ENCODE peak calls at places on chromosome 17, in ten cellular contexts. P is foreskin fibroblast; M is stimulated activated CD8-positive, alpha-beta memory T cell treated with anti-CD3 and anti-CD28 coated beads, Interleukin-4, amount 100 ng/mL, for 24 hours; X is activated T-helper 1 cell treated with anti-CD3 and anti-CD28 coated beads, Interleukin-2, amount 50 U/mL, for 16 hours; U is NCI-H1105 treated with DMSO at 0.1 percent for 48 hours; Y is amniotic stem cell; C is NCI-H345; A is Caco-2; S is MV-4-11; T is suprapubic skin. Q is an unnamed sample.

GRCh38 chr17:76551685-76552084 is 11.8 kb downstream of the PRCD start:
- DNase-seq in A (no peak), T (no peak), X (no peak), M (no peak), Y (no peak), S (no peak), C (peak), P (no peak), U (no peak), Q (no peak)

GRCh38 chr17:43517615-43518386 is 28.3 kb downstream of the ETV4 start:
- DNase-seq in A (no peak), X (no peak), Y (no peak), T (peak), P (peak), U (peak), M (no peak), S (no peak), C (no peak), Q (no peak)

GRCh38 chr17:17514993-17515920 is 19.1 kb upstream of the RASD1 start:
- DNase-seq in S (no peak), P (peak), Y (no peak), U (no peak), A (no peak), M (no peak), X (no peak), T (no peak), C (no peak), Q (no peak)

GRCh38 chr17:42684033-42684625 is 1.8 kb downstream of the CNTNAP1 start:
- DNase-seq in S (no peak), T (no peak), A (no peak), P (no peak), X (no peak), Y (no peak), U (no peak), M (no peak), C (no peak), Q (no peak)

GRCh38 chr17:7579001-7579838 is at the start of gene CD68:
- DNase-seq in M (peak), T (peak), C (no peak), U (peak), S (peak), Y (peak), P (peak), A (peak), X (no peak), Q (peak)

GRCh38 chr17:16945513-16946201 is 26.3 kb downstream of the TNFRSF13B start:
- DNase-seq in T (no peak), X (no peak), Y (no peak), C (peak), U (no peak), A (no peak), P (no peak), S (no peak), M (no peak), Q (no peak)

GRCh38 chr17:83067071-83067717 is 12.2 kb upstream of the METRNL start:
- DNase-seq in U (no peak), C (no peak), X (no peak), A (no peak), P (no peak), T (peak), M (no peak), Y (no peak), S (no peak), Q (no peak)

GRCh38 chr17:15655162-15655561 is 28.9 kb downstream of the TRIM16 start:
- DNase-seq in C (no peak), U (no peak), A (peak), P (peak), Y (no peak), M (no peak), T (no peak), S (peak), X (no peak), Q (no peak)

GRCh38 chr17:7548585-7549400 is at the start of gene TNFSF12:
- DNase-seq in Y (no peak), U (no peak), A (no peak), P (peak), T (peak), S (no peak), C (peak), M (peak), X (peak), Q (peak)

GRCh38 chr17:15651001-15651582 is 31.6 kb upstream of the FBXW10B start:
- DNase-seq in Y (no peak), P (peak), M (no peak), X (no peak), T (no peak), S (no peak), C (peak), A (peak), U (peak), Q (no peak)

GRCh38 chr17:47257651-47258339 is 4.2 kb downstream of the ITGB3 start:
- DNase-seq in S (peak), P (peak), Y (peak), A (no peak), U (no peak), M (no peak), C (no peak), X (no peak), T (no peak), Q (no peak)

GRCh38 chr17:8110907-8111306 is 7.4 kb downstream of the ALOXE3 start:
- DNase-seq in Y (no peak), P (no peak), A (no peak), M (no peak), U (no peak), S (no peak), T (no peak), X (no peak), C (no peak), Q (no peak)

GRCh38 chr17:83067718-83068261 is 11.6 kb upstream of the METRNL start:
- DNase-seq in C (peak), A (no peak), U (no peak), S (no peak), T (peak), M (no peak), X (no peak), Y (no peak), P (peak), Q (peak)

GRCh38 chr17:10790491-10791401 is 13.2 kb downstream of the TMEM238L start:
- DNase-seq in P (no peak), X (no peak), S (no peak), U (no peak), M (no peak), C (no peak), A (no peak), Y (no peak), T (peak), Q (no peak)

GRCh38 chr17:50425682-50426471 is at the start of gene ACSF2:
- DNase-seq in Y (peak), S (peak), M (peak), U (peak), T (peak), P (peak), C (peak), X (peak), A (peak), Q (peak)

GRCh38 chr17:73234746-73235145 is 26.9 kb downstream of the CPSF4L start:
- DNase-seq in A (no peak), P (no peak), X (no peak), C (no peak), T (no peak), Y (no peak), M (no peak), S (no peak), U (no peak), Q (no peak)

GRCh38 chr17:75130632-75131277 is 787 bp downstream of the NT5C start:
- DNase-seq in M (peak), C (peak), S (no peak), T (peak), X (peak), U (peak), A (peak), Y (peak), P (peak), Q (no peak)

GRCh38 chr17:50271173-50271750 is 3.0 kb upstream of the TMEM92 start:
- DNase-seq in T (no peak), A (no peak), Y (no peak), C (no peak), P (peak), U (no peak), X (no peak), S (no peak), M (no peak), Q (no peak)

GRCh38 chr17:55783684-55784245 is 32.9 kb downstream of the PCTP start:
- DNase-seq in A (no peak), P (peak), M (no peak), T (peak), Y (no peak), S (peak), X (no peak), U (no peak), C (no peak), Q (peak)

GRCh38 chr17:1252203-1252608 is 18.0 kb upstream of the BHLHA9 start:
- DNase-seq in U (peak), M (no peak), C (peak), P (no peak), S (no peak), Y (no peak), X (no peak), T (no peak), A (no peak), Q (no peak)

GRCh38 chr17:65170839-65171238 is 33.7 kb downstream of the RGS9 start:
- DNase-seq in A (no peak), Y (no peak), U (peak), X (no peak), T (no peak), M (no peak), P (no peak), C (peak), S (no peak), Q (no peak)

GRCh38 chr17:8221663-8222379 is 11.4 kb upstream of the AURKB start:
- DNase-seq in Y (peak), A (peak), C (peak), X (peak), T (peak), M (peak), P (peak), S (peak), U (peak), Q (peak)

GRCh38 chr17:71409712-71410111 is 711.1 kb upstream of the SOX9 start:
- DNase-seq in P (peak), Y (peak), C (no peak), M (no peak), A (no peak), T (no peak), S (peak), X (no peak), U (peak), Q (no peak)

GRCh38 chr17:48873696-48874443 is 18.7 kb upstream of the ATP5MC1 start:
- DNase-seq in Y (no peak), A (no peak), X (no peak), U (no peak), M (no peak), C (no peak), S (no peak), P (no peak), T (no peak), Q (no peak)

GRCh38 chr17:37388266-37388665 is 12.5 kb downstream of the C17orf78 start:
- DNase-seq in S (no peak), A (no peak), P (peak), T (no peak), C (no peak), X (no peak), U (no peak), Y (peak), M (no peak), Q (no peak)

GRCh38 chr17:4733073-4733531 is 1.9 kb downstream of the MED11 start:
- DNase-seq in Y (no peak), X (no peak), M (no peak), U (no peak), C (no peak), S (peak), P (no peak), T (no peak), A (no peak), Q (no peak)

GRCh38 chr17:34797724-34798123 is 163.5 kb downstream of the CCT6B start:
- DNase-seq in T (no peak), A (peak), U (no peak), S (no peak), X (no peak), P (peak), Y (no peak), C (no peak), M (peak), Q (no peak)

GRCh38 chr17:69637399-69638165 is 223.1 kb downstream of the MAP2K6 start:
- DNase-seq in S (no peak), C (no peak), A (no peak), M (no peak), P (peak), T (no peak), U (no peak), Y (peak), X (no peak), Q (no peak)

GRCh38 chr17:48995332-48995870 is 1.8 kb upstream of the IGF2BP1 start:
- DNase-seq in P (peak), X (no peak), U (no peak), M (no peak), A (peak), S (no peak), T (no peak), Y (no peak), C (no peak), Q (no peak)

GRCh38 chr17:50079334-50080095 is 15.6 kb upstream of the PDK2 start:
- DNase-seq in P (peak), T (no peak), X (no peak), M (no peak), Y (no peak), S (peak), C (no peak), A (no peak), U (no peak), Q (peak)

GRCh38 chr17:81391964-81392908 is 3.0 kb upstream of the BAHCC1 start:
- DNase-seq in P (peak), A (no peak), S (no peak), U (peak), M (no peak), Y (no peak), X (no peak), C (no peak), T (no peak), Q (peak)

GRCh38 chr17:64401941-64402340 is 11.3 kb upstream of the PECAM1 start:
- DNase-seq in U (no peak), M (no peak), T (no peak), S (peak), C (no peak), X (no peak), Y (no peak), A (no peak), P (no peak), Q (no peak)

Q was measured in gastrocnemius medialis.